ENCODE peak calls at places on chromosomes 6 and 20, in nine cellular contexts. Z is CD8-positive, alpha-beta T cell; M is pancreas; T is suprapubic skin; B is RWPE2; C is HepG2; E is lung; J is CD4-positive, alpha-beta T cell; G is BJ. F is an unnamed sample.

GRCh38 chr20:62840244-62841197 is 21.1 kb downstream of the TCFL5 start:
- DNase-seq in Z (no peak), M (no peak), T (no peak), B (peak), C (no peak), E (no peak), J (no peak), G (no peak), F (no peak)

GRCh38 chr6:160730911-160731310 is 28.9 kb downstream of the PLG start:
- DNase-seq in Z (no peak), M (no peak), T (no peak), B (no peak), C (peak), E (no peak), J (no peak), G (no peak), F (no peak)

GRCh38 chr6:13097454-13097853 is 230.9 kb downstream of the TBC1D7 start:
- DNase-seq in Z (no peak), M (no peak), T (no peak), B (no peak), C (no peak), E (no peak), J (no peak), G (no peak), F (no peak)

GRCh38 chr20:17993546-17993945 is 24.7 kb downstream of the MGME1 start:
- DNase-seq in Z (no peak), M (no peak), T (no peak), B (no peak), C (no peak), E (no peak), J (no peak), G (no peak), F (no peak)

GRCh38 chr6:2749972-2750600 is 636 bp downstream of the MYLK4 start:
- DNase-seq in Z (peak), M (peak), T (no peak), B (no peak), C (peak), E (peak), J (peak), G (no peak), F (peak)

GRCh38 chr6:41294463-41294862 is 8.0 kb upstream of the TREM1 start:
- DNase-seq in Z (no peak), M (no peak), T (no peak), B (no peak), C (no peak), E (no peak), J (no peak), G (no peak), F (no peak)

GRCh38 chr6:100353276-100354015 is 111.3 kb downstream of the SIM1 start:
- DNase-seq in Z (no peak), M (no peak), T (no peak), B (no peak), C (no peak), E (no peak), J (no peak), G (no peak), F (no peak)

GRCh38 chr20:49405696-49406095 is 76.8 kb downstream of the KCNB1 start:
- DNase-seq in Z (no peak), M (no peak), T (no peak), B (peak), C (no peak), E (no peak), J (no peak), G (no peak), F (no peak)

GRCh38 chr6:118307581-118307980 is 240.5 kb upstream of the PLN start:
- DNase-seq in Z (no peak), M (no peak), T (no peak), B (no peak), C (no peak), E (no peak), J (no peak), G (no peak), F (no peak)

GRCh38 chr6:159979136-159979874 is 10.4 kb downstream of the IGF2R start:
- DNase-seq in Z (peak), M (peak), T (peak), B (no peak), C (peak), E (no peak), J (peak), G (no peak), F (no peak)

GRCh38 chr20:61289166-61289565 is 37.1 kb downstream of the CDH4 start:
- DNase-seq in Z (no peak), M (no peak), T (no peak), B (no peak), C (no peak), E (no peak), J (no peak), G (no peak), F (no peak)

GRCh38 chr6:109117346-109118035 is 22.2 kb downstream of the CEP57L1 start:
- DNase-seq in Z (no peak), M (no peak), T (no peak), B (no peak), C (peak), E (no peak), J (no peak), G (no peak), F (no peak)

GRCh38 chr6:156687875-156688549 is 89.2 kb upstream of the ARID1B start:
- DNase-seq in Z (no peak), M (peak), T (no peak), B (no peak), C (no peak), E (no peak), J (no peak), G (no peak), F (no peak)

GRCh38 chr6:2029952-2030351 is 215.5 kb downstream of the GMDS start:
- DNase-seq in Z (no peak), M (no peak), T (no peak), B (no peak), C (no peak), E (no peak), J (no peak), G (no peak), F (no peak)

GRCh38 chr6:79438015-79438414 is 99.2 kb downstream of the LCA5 start:
- DNase-seq in Z (no peak), M (no peak), T (no peak), B (no peak), C (no peak), E (no peak), J (no peak), G (no peak), F (no peak)

GRCh38 chr20:46021361-46022359 is 7.4 kb upstream of the SLC12A5 start:
- DNase-seq in Z (peak), M (peak), T (no peak), B (peak), C (peak), E (no peak), J (peak), G (no peak), F (no peak)

GRCh38 chr6:36355819-36356218 is 19.1 kb upstream of the BNIP5 start:
- DNase-seq in Z (no peak), M (no peak), T (no peak), B (no peak), C (no peak), E (no peak), J (no peak), G (no peak), F (no peak)

GRCh38 chr6:18893540-18894269 is 506.6 kb downstream of the RNF144B start:
- DNase-seq in Z (no peak), M (no peak), T (no peak), B (no peak), C (no peak), E (no peak), J (no peak), G (no peak), F (no peak)

GRCh38 chr6:55665224-55665587 is 86.2 kb upstream of the HMGCLL1 start:
- DNase-seq in Z (no peak), M (no peak), T (no peak), B (no peak), C (no peak), E (no peak), J (no peak), G (no peak), F (no peak)

DNA sequence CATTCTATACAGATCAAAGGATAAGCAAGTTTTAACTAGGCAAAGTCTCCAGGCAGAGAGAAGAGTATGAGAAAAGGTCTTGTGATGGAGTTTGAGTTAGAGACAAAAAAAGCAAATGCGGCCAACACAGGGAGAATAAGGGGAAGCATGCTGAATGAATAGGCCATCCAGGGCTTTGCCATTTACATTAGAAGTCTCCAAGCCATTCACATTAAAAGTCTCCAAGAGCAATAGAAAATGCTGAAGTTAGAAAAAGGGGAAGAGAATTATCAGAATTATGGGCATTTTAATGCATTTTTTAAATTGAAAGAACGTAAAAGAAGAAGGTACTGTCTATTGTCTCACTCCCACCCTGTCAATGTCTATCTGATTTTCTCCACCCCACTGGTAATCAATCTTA is 49.4 kb downstream of the PDSS2 start:
- DNase-seq in Z (no peak), M (no peak), T (no peak), B (no peak), C (no peak), E (no peak), J (no peak), G (no peak), F (no peak)
- TF ChIP-seq CTCF in Z (no peak), M (no peak), T (no peak), B (no peak), C (no peak), E (no peak), J (no peak), G (no peak), F (no peak)

DNA sequence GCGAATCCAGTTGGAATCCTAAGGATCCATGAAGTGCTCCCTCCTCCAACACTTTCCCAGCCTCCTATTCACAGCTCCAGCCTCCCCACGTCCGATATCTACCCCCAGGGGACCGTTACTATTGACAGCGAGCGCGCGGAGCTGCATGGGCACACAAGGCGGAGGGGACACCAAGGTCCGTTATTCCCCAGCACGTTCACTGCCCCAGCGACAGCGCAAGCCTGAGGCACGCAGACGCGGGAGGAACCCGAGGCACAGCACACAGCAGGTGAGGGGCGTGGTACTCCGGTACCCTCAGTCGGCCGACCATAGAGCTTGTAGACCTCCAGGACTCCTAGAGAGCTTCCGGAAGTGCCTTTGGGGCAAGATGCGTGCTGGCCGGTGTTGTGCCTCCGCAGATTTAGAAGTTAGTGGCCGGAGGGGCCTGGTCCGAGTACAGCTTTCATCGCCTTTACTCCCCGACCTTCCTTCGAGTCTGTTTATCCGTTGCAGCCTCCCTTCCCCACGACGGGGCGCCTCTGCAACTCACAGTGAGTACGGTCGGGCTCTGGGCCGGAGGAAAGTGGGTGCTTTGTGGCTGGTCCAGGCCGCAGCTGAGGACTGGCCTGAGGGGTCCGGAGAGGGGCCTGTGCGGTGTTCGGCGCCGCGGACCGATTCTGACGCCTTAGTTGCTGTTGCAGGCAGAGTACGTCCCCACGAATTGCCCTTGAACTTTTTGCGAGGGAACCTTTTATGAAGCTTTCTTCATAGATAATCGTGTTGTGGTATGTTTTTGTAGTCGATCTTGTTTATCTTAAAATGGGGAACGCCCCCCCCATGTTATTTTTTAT is at the start of gene ZKSCAN8:
- DNase-seq in Z (peak), M (peak), T (peak), B (peak), C (peak), E (peak), J (peak), G (no peak), F (peak)
- TF ChIP-seq CTCF in Z (no peak), M (no peak), T (no peak), B (no peak), C (peak), E (no peak), J (no peak), G (no peak), F (no peak)

DNA sequence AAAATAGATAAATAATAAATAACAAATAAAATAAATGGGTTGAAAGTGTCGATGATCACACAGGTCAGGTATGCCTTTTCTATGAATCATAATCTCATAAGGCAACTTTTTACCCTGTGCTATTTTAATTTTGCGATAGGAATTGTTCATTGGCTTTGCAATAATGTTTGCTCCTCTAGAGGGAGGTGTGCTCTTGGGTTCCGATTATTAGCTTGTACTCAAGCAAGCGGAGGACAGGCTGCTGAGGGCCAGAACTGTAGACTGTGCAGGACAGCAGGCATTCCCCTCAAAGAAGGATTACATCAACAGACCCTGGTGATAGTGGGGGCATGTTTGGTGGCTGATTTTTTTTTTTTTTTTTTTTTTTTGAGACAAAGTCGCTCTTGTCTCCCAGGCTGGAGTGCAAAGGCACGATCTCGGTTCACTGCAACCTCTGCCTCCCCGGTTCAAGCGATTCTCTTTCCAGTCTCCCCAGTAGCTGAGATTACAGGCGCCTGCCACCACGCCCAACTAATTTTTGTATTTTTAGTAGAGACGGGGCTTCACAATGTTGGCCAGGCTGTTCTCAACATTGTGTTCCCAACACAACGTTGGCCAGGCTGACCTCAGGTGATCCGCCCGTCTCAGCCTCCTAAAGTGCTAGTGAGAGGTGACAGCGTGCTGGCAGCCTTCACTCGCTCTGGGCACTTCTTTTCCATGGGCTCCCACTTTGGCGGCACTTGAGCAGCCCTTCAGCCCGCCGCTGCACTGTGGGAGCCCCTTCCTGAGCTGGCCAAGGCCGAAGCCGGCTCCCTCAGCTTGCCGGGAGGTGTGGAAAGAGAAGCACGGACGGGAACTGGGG is 35.6 kb downstream of the RIOK1 start:
- DNase-seq in Z (no peak), M (peak), T (no peak), B (no peak), C (peak), E (no peak), J (no peak), G (no peak), F (no peak)
- TF ChIP-seq CTCF in Z (no peak), M (peak), T (peak), B (peak), C (peak), E (peak), J (no peak), G (peak), F (peak)

DNA sequence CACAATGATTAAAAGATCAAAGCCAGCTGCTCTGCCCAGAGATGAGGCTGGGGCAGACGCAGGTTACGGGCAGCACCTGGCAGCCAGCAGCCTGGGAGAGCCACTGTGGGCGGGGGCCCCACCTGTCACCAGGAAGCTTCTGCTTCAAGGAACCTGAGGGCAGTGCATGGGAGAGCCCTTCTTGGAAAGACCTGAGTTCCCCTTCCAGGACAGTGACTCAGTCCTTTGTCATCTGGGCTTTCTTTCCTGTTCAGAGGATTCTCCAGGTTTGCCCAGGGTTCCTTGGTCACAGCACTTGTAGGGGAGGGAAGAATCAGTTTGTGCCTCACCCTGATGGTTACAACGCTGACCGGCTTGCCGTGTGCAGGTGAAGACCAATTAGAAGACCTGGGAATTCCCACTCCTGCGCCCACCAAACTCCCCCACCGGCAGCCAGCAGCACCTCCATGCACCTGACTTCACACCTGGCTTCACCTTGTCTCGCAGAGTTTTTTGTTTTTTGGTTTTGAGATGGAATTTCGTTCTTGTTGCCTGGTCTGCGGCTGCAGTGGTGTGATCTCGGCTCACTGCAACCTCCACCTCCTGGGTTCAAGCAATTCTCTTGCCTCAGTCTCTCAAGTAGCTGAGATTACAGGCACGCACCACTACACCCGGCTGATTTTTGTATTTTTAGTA is 2.0 kb downstream of the ZBP1 start:
- DNase-seq in Z (no peak), M (no peak), T (no peak), B (peak), C (no peak), E (peak), J (peak), G (no peak), F (no peak)
- TF ChIP-seq CTCF in Z (no peak), M (no peak), T (no peak), B (no peak), C (no peak), E (no peak), J (no peak), G (no peak), F (no peak)

GRCh38 chr6:141946502-141946901 is 186.2 kb upstream of the GJE1 start:
- DNase-seq in Z (no peak), M (no peak), T (no peak), B (no peak), C (no peak), E (no peak), J (no peak), G (no peak), F (no peak)
- TF ChIP-seq CTCF in Z (no peak), M (no peak), T (no peak), B (no peak), C (no peak), E (no peak), J (no peak), G (no peak), F (no peak)

GRCh38 chr20:64082821-64083379 is 1.3 kb downstream of the LKAAEAR1 start:
- DNase-seq in Z (no peak), M (no peak), T (no peak), B (no peak), C (no peak), E (no peak), J (no peak), G (no peak), F (no peak)
- TF ChIP-seq CTCF in Z (no peak), M (no peak), T (no peak), B (no peak), C (no peak), E (no peak), J (no peak), G (no peak), F (no peak)

GRCh38 chr6:37741757-37742400 is 44.2 kb upstream of the MDGA1 start:
- DNase-seq in Z (no peak), M (peak), T (no peak), B (no peak), C (peak), E (no peak), J (no peak), G (no peak), F (no peak)
- TF ChIP-seq CTCF in Z (no peak), M (peak), T (no peak), B (no peak), C (peak), E (no peak), J (no peak), G (peak), F (no peak)

DNA sequence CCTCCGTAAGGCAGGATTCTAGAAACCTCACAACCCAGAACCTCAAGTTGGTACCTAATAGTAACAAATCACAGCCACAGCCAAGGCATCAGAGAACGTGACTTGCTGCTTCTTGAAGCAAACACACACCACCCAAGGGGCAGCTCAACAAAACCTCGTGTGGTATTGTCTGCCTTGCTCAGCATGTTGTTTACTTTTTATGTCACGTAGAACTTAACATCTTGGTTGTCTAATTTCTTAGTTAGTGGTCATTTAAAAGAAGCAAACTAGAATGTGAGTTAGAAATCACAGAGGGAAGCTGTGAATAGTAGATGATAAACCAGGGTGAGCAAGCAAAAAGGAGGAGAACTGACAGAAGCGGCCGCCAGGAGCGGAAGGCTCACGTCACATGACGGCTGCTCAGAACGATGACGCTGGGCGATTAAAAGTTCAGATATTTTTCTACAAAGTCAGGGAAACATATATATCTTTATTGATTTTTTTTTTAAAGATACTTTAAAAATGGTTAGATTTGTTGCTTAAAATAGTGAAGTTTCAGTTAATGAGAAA is 51.5 kb upstream of the KIF25 start:
- DNase-seq in Z (no peak), M (no peak), T (no peak), B (no peak), C (no peak), E (no peak), J (no peak), G (no peak), F (no peak)
- TF ChIP-seq CTCF in Z (no peak), M (no peak), T (no peak), B (no peak), C (no peak), E (no peak), J (no peak), G (no peak), F (no peak)

F was measured in omental fat pad.